ENCODE peak calls at places on chromosomes 7 and 10, in seven cellular contexts. H is T-helper 2 cell, L is Peyer's patch, J is ecto neural progenitor cell, W is GM12865, B is cardiac septum, U is HFF-Myc. Z is an unnamed sample.

GRCh38 chr10:78481842-78482241 is 448.2 kb downstream of the RPS24 start:
- DNase-seq in H (no peak), L (no peak), J (no peak), W (no peak), B (no peak), U (no peak), Z (no peak)

GRCh38 chr10:65950075-65950474 is 975.8 kb upstream of the LRRTM3 start:
- DNase-seq in H (no peak), L (no peak), J (no peak), W (no peak), B (no peak), U (no peak), Z (no peak)

GRCh38 chr7:148303295-148304013 is 287.1 kb upstream of the C7orf33 start:
- DNase-seq in H (no peak), L (peak), J (no peak), W (no peak), B (no peak), U (no peak), Z (no peak)

GRCh38 chr7:95777266-95777665 is 4.9 kb downstream of the DYNC1I1 start:
- DNase-seq in H (no peak), L (no peak), J (no peak), W (no peak), B (no peak), U (no peak), Z (no peak)

GRCh38 chr10:80509403-80510161 is 28.1 kb upstream of the SH2D4B start:
- DNase-seq in H (no peak), L (no peak), J (no peak), W (no peak), B (peak), U (peak), Z (peak)

GRCh38 chr10:71696635-71697326 is 22.8 kb downstream of the C10orf105 start:
- DNase-seq in H (peak), L (peak), J (peak), W (peak), B (no peak), U (no peak), Z (peak)

GRCh38 chr7:138608292-138608691 is 92.9 kb downstream of the SVOPL start:
- DNase-seq in H (no peak), L (no peak), J (no peak), W (peak), B (no peak), U (peak), Z (no peak)

GRCh38 chr7:133794490-133794889 is 332.6 kb upstream of the LRGUK start:
- DNase-seq in H (no peak), L (no peak), J (no peak), W (no peak), B (no peak), U (no peak), Z (no peak)

GRCh38 chr7:151687523-151688235 is 168.0 kb upstream of the RHEB start:
- DNase-seq in H (no peak), L (no peak), J (peak), W (no peak), B (no peak), U (peak), Z (peak)

GRCh38 chr7:142749218-142749993 is at the start of gene PRSS1:
- DNase-seq in H (no peak), L (no peak), J (no peak), W (no peak), B (no peak), U (no peak), Z (peak)